ENCODE peak calls at places on chromosomes 7 and 10, in nine cellular contexts. O is heart right ventricle; G is CD8-positive, alpha-beta T cell; Y is astrocyte of the spinal cord; E is A549; I is mesendoderm; P is AG04450; R is heart left ventricle; U is tibial nerve. M is an unnamed sample.

GRCh38 chr10:63788152-63788821 is 267.1 kb downstream of the REEP3 start:
- DNase-seq in E (no peak), O (no peak), I (no peak), Y (no peak), P (no peak), G (no peak), U (no peak), R (no peak), M (no peak)

GRCh38 chr7:82677493-82677892 is 233.9 kb upstream of the CACNA2D1 start:
- DNase-seq in E (no peak), Y (no peak), R (no peak), O (no peak), P (no peak), U (no peak), I (peak), G (peak), M (no peak)

GRCh38 chr7:155850001-155850436 is 37.8 kb upstream of the SHH start:
- DNase-seq in R (no peak), U (no peak), Y (no peak), I (no peak), O (no peak), P (no peak), E (no peak), G (no peak), M (no peak)

GRCh38 chr7:95843286-95843685 is 70.9 kb downstream of the DYNC1I1 start:
- DNase-seq in P (no peak), R (no peak), U (no peak), Y (no peak), E (peak), I (peak), G (no peak), O (no peak), M (no peak)

GRCh38 chr7:13197501-13197900 is 510.1 kb downstream of the ARL4A start:
- DNase-seq in P (peak), I (no peak), E (no peak), R (no peak), U (no peak), G (no peak), O (no peak), Y (peak), M (no peak)

GRCh38 chr10:116704926-116705325 is 37.4 kb downstream of the HSPA12A start:
- DNase-seq in Y (no peak), O (no peak), G (no peak), U (no peak), I (no peak), P (no peak), E (no peak), R (no peak), M (no peak)

GRCh38 chr7:98994046-98994944 is 116.0 kb downstream of the TRRAP start:
- DNase-seq in I (no peak), Y (no peak), G (no peak), P (no peak), E (no peak), U (no peak), R (no peak), O (no peak), M (no peak)

GRCh38 chr7:114715907-114716306 is 206.0 kb upstream of the MDFIC start:
- DNase-seq in G (no peak), E (no peak), O (no peak), Y (peak), P (no peak), R (no peak), I (no peak), U (no peak), M (no peak)

GRCh38 chr10:34111179-34111578 is 703.9 kb downstream of the PARD3 start:
- DNase-seq in E (no peak), Y (no peak), G (no peak), O (no peak), P (no peak), R (no peak), U (no peak), I (no peak), M (no peak)

GRCh38 chr10:71268751-71269150 is 50.3 kb upstream of the SLC29A3 start:
- DNase-seq in E (no peak), R (peak), G (no peak), Y (no peak), O (peak), P (no peak), U (no peak), I (no peak), M (no peak)

GRCh38 chr7:27961255-27961654 is 219.3 kb downstream of the JAZF1 start:
- DNase-seq in G (no peak), Y (peak), O (no peak), E (no peak), U (no peak), R (no peak), I (no peak), P (no peak), M (no peak)

GRCh38 chr10:68043030-68043429 is 32.1 kb downstream of the HERC4 start:
- DNase-seq in E (no peak), I (no peak), O (no peak), P (no peak), Y (peak), U (no peak), R (no peak), G (no peak), M (no peak)

GRCh38 chr10:18221123-18221522 is 80.9 kb downstream of the CACNB2 start:
- DNase-seq in I (no peak), P (no peak), E (no peak), R (no peak), Y (no peak), U (no peak), G (no peak), O (no peak), M (no peak)

GRCh38 chr7:51317582-51317910 is 937 bp upstream of the COBL start:
- DNase-seq in Y (no peak), R (no peak), P (no peak), U (no peak), G (no peak), E (no peak), I (no peak), O (no peak), M (no peak)

GRCh38 chr10:80194373-80195045 is 10.8 kb downstream of the ANXA11 start:
- DNase-seq in R (no peak), Y (no peak), G (no peak), O (no peak), P (no peak), E (no peak), I (peak), U (no peak), M (no peak)

GRCh38 chr7:78953726-78954363 is 499.6 kb downstream of the MAGI2 start:
- DNase-seq in P (no peak), E (no peak), Y (no peak), I (no peak), R (no peak), G (no peak), U (no peak), O (no peak), M (no peak)

GRCh38 chr7:156060925-156061324 is 248.7 kb upstream of the SHH start:
- DNase-seq in Y (no peak), O (no peak), U (no peak), G (no peak), E (no peak), P (no peak), I (no peak), R (no peak), M (no peak)

GRCh38 chr10:4226941-4227540 is 442.0 kb upstream of the KLF6 start:
- DNase-seq in G (no peak), R (no peak), Y (no peak), U (no peak), I (no peak), E (no peak), P (no peak), O (no peak), M (no peak)

GRCh38 chr10:71509444-71509843 is 112.7 kb downstream of the CDH23 start:
- DNase-seq in Y (no peak), E (peak), U (no peak), G (no peak), R (no peak), I (no peak), O (no peak), P (no peak), M (no peak)

GRCh38 chr10:57993302-57993701 is 274.4 kb downstream of the IPMK start:
- DNase-seq in U (no peak), G (no peak), P (no peak), R (no peak), E (peak), I (peak), O (no peak), Y (no peak), M (no peak)

GRCh38 chr7:35694161-35694783 is 663 bp downstream of the HERPUD2 start:
- DNase-seq in E (no peak), R (no peak), U (no peak), O (peak), Y (peak), P (no peak), I (no peak), G (no peak), M (no peak)

GRCh38 chr7:37052673-37053072 is 328.4 kb upstream of the AOAH start:
- DNase-seq in E (peak), U (no peak), I (peak), P (no peak), R (no peak), G (no peak), O (peak), Y (peak), M (no peak)

GRCh38 chr7:74505426-74506328 is 52.0 kb downstream of the GTF2IRD1 start:
- DNase-seq in I (no peak), U (no peak), Y (peak), G (no peak), P (peak), R (no peak), E (no peak), O (no peak), M (no peak)

GRCh38 chr7:24152907-24153513 is 131.0 kb upstream of the NPY start:
- DNase-seq in I (no peak), O (no peak), P (no peak), G (no peak), U (no peak), E (no peak), R (no peak), Y (no peak), M (no peak)

GRCh38 chr10:43236176-43236850 is 30.6 kb downstream of the RASGEF1A start:
- DNase-seq in Y (no peak), U (no peak), G (no peak), I (no peak), E (no peak), R (peak), P (no peak), O (no peak), M (no peak)

GRCh38 chr7:13725591-13725990 is 263.9 kb downstream of the ETV1 start:
- DNase-seq in Y (no peak), U (no peak), E (no peak), O (no peak), P (no peak), G (no peak), R (no peak), I (no peak), M (no peak)

GRCh38 chr10:62851449-62851848 is 35.3 kb upstream of the EGR2 start:
- DNase-seq in U (no peak), P (no peak), R (no peak), Y (no peak), G (no peak), O (no peak), I (peak), E (peak), M (no peak)

GRCh38 chr10:103979530-103979929 is 12.6 kb downstream of the SLK start:
- DNase-seq in I (no peak), Y (no peak), R (no peak), E (no peak), G (no peak), U (no peak), O (no peak), P (no peak), M (no peak)

GRCh38 chr10:6058677-6059475 is 3.3 kb downstream of the IL2RA start:
- DNase-seq in Y (no peak), R (no peak), G (no peak), I (no peak), P (no peak), E (no peak), U (no peak), O (no peak), M (no peak)

GRCh38 chr7:6273380-6273837 is 985 bp upstream of the CYTH3 start:
- DNase-seq in O (no peak), E (no peak), R (no peak), I (no peak), Y (no peak), G (no peak), U (no peak), P (no peak), M (no peak)

GRCh38 chr7:157519246-157519645 is 182.4 kb downstream of the DNAJB6 start:
- DNase-seq in Y (no peak), O (no peak), U (no peak), P (no peak), I (no peak), G (no peak), R (no peak), E (no peak), M (no peak)

GRCh38 chr10:48518412-48518811 is 86.5 kb downstream of the ARHGAP22 start:
- DNase-seq in O (no peak), P (no peak), Y (no peak), G (no peak), R (no peak), I (no peak), U (no peak), E (no peak), M (no peak)

GRCh38 chr10:83023647-83024046 is 1115.7 kb upstream of the GHITM start:
- DNase-seq in R (no peak), P (no peak), Y (no peak), U (no peak), O (no peak), G (no peak), E (no peak), I (no peak), M (no peak)

GRCh38 chr7:135919071-135919841 is 57.9 kb downstream of the MTPN start:
- DNase-seq in R (no peak), P (no peak), O (no peak), I (no peak), G (no peak), Y (no peak), E (no peak), U (no peak), M (no peak)

GRCh38 chr7:84216477-84216876 is 21.9 kb upstream of the SEMA3A start:
- DNase-seq in E (no peak), G (no peak), P (no peak), U (no peak), Y (no peak), I (no peak), O (no peak), R (no peak), M (no peak)

GRCh38 chr10:6328708-6329423 is 126.1 kb downstream of the PFKFB3 start:
- DNase-seq in I (no peak), U (no peak), Y (no peak), O (no peak), G (no peak), R (no peak), E (no peak), P (no peak), M (no peak)

GRCh38 chr10:35492387-35493195 is 112.5 kb upstream of the GJD4 start:
- DNase-seq in Y (no peak), O (no peak), U (no peak), I (no peak), G (no peak), E (no peak), R (no peak), P (no peak), M (no peak)

GRCh38 chr10:4093438-4093837 is 308.4 kb upstream of the KLF6 start:
- DNase-seq in U (no peak), O (no peak), R (no peak), P (no peak), G (no peak), Y (no peak), I (no peak), E (no peak), M (no peak)

GRCh38 chr10:124063736-124064135 is 29.7 kb downstream of the CHST15 start:
- DNase-seq in I (no peak), G (no peak), Y (peak), R (no peak), U (no peak), E (peak), P (peak), O (no peak), M (no peak)

DNA sequence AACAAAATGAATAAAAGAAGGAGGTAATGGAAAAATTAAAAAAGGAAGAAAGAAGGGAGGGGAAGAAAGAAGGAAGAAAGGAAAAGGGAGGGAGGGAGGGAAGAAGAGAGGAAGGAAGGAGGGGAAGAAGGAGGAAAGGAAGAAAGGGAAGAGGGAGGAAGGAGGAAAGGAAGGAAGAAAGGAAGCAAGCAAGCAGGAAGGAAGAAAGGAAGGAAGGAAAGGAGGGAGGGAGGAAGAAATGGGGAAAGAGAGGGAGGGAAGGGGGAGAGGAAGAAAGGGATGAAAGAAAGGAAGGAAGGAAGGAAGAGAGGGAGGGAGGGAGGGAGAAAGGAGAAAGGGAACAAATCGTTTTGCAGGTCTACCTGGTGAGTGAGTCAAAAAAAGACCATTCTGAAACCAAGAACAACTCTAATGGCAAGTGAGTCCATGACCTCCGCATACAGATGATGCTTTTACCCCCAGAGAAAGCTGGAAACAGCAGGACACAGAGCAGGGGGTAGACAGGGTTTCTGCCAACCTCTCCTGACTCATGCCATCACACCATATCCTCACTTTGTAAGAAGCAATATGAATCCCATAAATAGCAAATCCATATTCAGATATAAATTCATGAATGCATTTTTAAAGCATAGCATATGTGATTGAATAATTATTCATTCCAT is 1112.9 kb upstream of the AUTS2 start:
- DNase-seq in R (no peak), Y (no peak), U (no peak), O (no peak), P (no peak), G (no peak), E (no peak), I (no peak), M (no peak)
- H3K4me3 ChIP-seq in R (no peak), Y (no peak), U (no peak), O (no peak), P (no peak), G (no peak), E (no peak), I (no peak), M (no peak)

GRCh38 chr10:69802424-69803161 is 887 bp downstream of the COL13A1 start:
- DNase-seq in O (peak), G (no peak), P (no peak), U (no peak), Y (peak), E (peak), I (peak), R (peak), M (no peak)
- H3K4me3 ChIP-seq in O (peak), G (no peak), P (peak), U (peak), Y (peak), E (peak), I (peak), R (peak), M (peak)

DNA sequence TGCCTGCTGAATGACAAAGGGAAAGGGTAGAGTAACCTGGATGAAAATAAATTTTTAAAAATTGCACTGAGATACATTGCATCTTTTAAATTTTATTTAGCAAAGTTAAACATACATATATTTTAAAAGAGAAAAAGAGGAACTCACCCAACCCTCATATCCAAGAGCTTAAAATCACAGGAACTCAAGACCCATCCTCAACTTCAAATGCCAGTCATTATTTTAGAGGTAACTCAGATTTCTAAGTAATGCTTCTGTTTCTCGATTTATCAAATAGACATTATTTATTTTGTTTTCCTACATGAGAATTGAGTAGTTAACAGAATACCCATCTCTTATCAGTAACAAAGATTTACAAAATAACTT is 32.4 kb upstream of the KMT2E start:
- DNase-seq in G (no peak), Y (no peak), O (no peak), U (no peak), E (no peak), I (no peak), P (no peak), R (no peak), M (no peak)
- H3K4me3 ChIP-seq in G (no peak), Y (no peak), O (no peak), U (no peak), E (no peak), I (no peak), P (no peak), R (no peak), M (no peak)

GRCh38 chr7:134828361-134828760 is 48.9 kb downstream of the CALD1 start:
- DNase-seq in Y (no peak), I (no peak), P (no peak), R (no peak), E (no peak), U (no peak), G (no peak), O (no peak), M (no peak)
- H3K4me3 ChIP-seq in Y (no peak), I (no peak), P (no peak), R (no peak), E (no peak), U (no peak), G (no peak), O (no peak), M (no peak)

M was measured in skeletal muscle cell.